ENCODE peak calls at places on chromosomes 3 and 15, in five cellular contexts. T is mesenchymal stem cell, S is fibroblast of lung, C is neural progenitor cell, O is HCT116. W is an unnamed sample.
A peak's percentile ranks its signal among the peaks of the same experiment; 100 is the strongest.

GRCh38 chr3:141618103-141618502 is 120.0 kb upstream of the RNF7 start:
- DNase-seq in O (no peak), S (no peak), C (no peak), T (no peak), W (no peak)

GRCh38 chr3:133662256-133662773 is 574 bp upstream of the TOPBP1 start:
- DNase-seq in O (no peak), S (peak; percentile 17), C (peak; percentile 15), T (peak; percentile 47), W (peak; percentile 27)

GRCh38 chr3:96852849-96853248 is 38.5 kb downstream of the EPHA6 start:
- DNase-seq in O (no peak), S (no peak), C (no peak), T (no peak), W (no peak)

GRCh38 chr3:13628841-13629551 is 80.1 kb downstream of the FBLN2 start:
- DNase-seq in T (no peak), S (no peak), O (no peak), C (no peak), W (no peak)

GRCh38 chr15:72168131-72168825 is 29.3 kb downstream of the GRAMD2A start:
- DNase-seq in C (no peak), T (peak; percentile 29), S (peak; percentile 15), O (no peak), W (no peak)

GRCh38 chr3:33957176-33957575 is 158.7 kb downstream of the PDCD6IP start:
- DNase-seq in S (no peak), T (no peak), O (no peak), C (no peak), W (no peak)

GRCh38 chr3:183762304-183762703 is 63.1 kb downstream of the MAP6D1 start:
- DNase-seq in T (no peak), S (no peak), O (no peak), C (no peak), W (no peak)

GRCh38 chr3:137110392-137110996 is 152.7 kb downstream of the IL20RB start:
- DNase-seq in O (peak; percentile 12), C (peak; percentile 58), T (peak; percentile 33), S (peak; percentile 39), W (no peak)

GRCh38 chr3:15631426-15632211 is 30.1 kb downstream of the BTD start:
- DNase-seq in O (no peak), S (no peak), T (peak; percentile 27), C (no peak), W (no peak)

GRCh38 chr3:172709776-172710708 is 825 bp downstream of the NCEH1 start:
- DNase-seq in C (peak; percentile 52), T (peak; percentile 69), S (peak; percentile 46), O (no peak), W (peak; percentile 54)

GRCh38 chr15:38516636-38517035 is 48.0 kb downstream of the RASGRP1 start:
- DNase-seq in C (no peak), O (no peak), T (no peak), S (no peak), W (no peak)

GRCh38 chr15:95979286-95979685 is 351.2 kb upstream of the NR2F2 start:
- DNase-seq in O (no peak), C (no peak), S (no peak), T (no peak), W (no peak)

GRCh38 chr15:95972812-95973211 is 357.7 kb upstream of the NR2F2 start:
- DNase-seq in O (no peak), S (no peak), T (no peak), C (no peak), W (no peak)

GRCh38 chr15:95972136-95972553 is 358.4 kb upstream of the NR2F2 start:
- DNase-seq in S (peak; percentile 84), O (no peak), T (peak; percentile 59), C (no peak), W (no peak)

GRCh38 chr15:95973566-95974256 is 356.8 kb upstream of the NR2F2 start:
- DNase-seq in T (no peak), S (no peak), C (no peak), O (no peak), W (no peak)

DNA sequence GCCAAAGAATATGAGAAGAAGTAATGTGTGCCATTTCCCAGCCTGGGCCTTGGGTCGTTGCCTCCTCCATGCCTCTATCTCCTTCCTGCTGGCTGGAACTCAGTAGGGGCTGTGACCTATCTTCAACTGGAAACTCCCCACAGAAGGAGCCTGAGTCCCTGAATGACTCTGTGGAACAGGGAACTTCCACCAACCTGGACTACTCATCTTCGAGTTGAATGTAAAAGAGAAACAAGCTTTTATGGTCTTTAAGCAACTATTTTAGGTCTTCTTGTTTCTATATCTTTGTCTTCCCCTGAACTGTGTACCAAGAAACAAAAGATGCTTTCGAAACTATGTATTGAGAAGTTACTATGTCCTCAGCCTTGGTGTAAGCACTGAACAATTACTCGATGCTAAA is 355.3 kb upstream of the NR2F2 start:
- DNase-seq in S (no peak), C (no peak), O (no peak), T (no peak), W (no peak)
- H3K27ac ChIP-seq in S (no peak overlapping the region), C (no peak overlapping the region), O (no peak overlapping the region), T (no peak overlapping the region), W (no peak overlapping the region)

DNA sequence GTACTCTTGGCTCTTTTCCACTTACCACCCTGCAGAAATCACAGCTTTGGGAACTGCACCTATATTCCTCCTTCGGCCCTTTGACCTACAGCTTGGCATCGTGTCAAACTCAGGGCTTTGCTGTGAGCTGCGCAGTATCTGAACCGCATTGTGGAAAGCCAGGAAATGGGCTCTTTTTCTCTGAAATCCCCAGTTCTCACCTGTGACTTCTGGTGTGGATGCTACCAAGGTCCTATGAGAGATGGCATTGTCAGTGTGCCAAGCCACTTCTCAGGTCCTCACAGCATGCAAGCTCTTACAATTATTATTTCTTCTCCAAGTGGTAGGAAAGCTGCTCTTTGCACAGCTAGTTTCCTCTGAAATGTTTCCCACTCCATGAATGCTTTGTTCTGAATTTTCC is 450.6 kb upstream of the TBL1XR1 start:
- DNase-seq in S (no peak), T (no peak), C (no peak), O (no peak), W (no peak)
- H3K9ac ChIP-seq in S (no peak overlapping the region), T (no peak overlapping the region), C (no peak overlapping the region), O (no peak overlapping the region), W (no peak overlapping the region)

DNA sequence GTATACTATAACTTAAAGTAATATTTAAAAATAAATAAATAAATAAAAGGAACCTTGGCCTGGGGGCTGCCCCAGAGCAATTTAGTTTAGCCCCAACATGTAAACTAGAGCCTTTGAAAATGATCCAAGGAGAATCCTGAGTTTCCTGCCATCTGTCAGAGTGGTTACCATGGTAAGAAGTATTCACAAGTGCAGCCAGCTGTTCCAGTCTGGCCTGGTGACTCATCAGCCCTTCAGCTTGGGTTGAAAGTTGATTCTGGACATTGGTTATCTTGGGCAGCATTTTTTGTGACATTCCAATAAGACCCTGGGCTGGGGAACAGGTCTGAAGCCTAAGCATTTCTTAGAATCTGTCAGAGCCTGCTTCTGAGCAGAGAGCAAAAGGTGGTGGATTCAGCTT is 72.7 kb upstream of the LRTM1 start:
- DNase-seq in S (peak; percentile 88), T (peak; percentile 94), C (no peak), O (no peak), W (no peak)
- H3K27ac ChIP-seq in S (no peak overlapping the region), T (peak overlapping the region; percentile 12), C (no peak overlapping the region), O (no peak overlapping the region), W (no peak overlapping the region)

DNA sequence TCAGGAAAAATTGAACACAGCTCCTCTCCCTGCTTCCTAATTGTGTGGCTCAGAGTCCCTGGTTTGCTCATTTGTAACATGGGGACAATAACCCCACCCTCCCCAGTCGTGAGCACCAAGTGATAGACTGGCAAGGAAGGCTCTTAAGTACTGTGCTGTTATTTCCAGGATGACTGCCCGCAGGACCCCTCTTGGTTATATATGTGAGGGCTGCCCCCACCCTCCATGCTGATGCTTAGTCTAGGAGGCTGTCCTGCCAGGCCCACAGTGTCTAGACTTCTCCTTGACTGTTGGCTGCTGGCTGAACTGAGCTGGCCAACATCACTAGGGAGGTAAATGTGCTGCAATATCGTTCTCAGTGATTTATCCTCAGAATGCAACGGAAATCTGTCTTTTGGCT is 45.1 kb downstream of the RAB11A start:
- DNase-seq in T (no peak), S (no peak), O (no peak), C (no peak), W (no peak)
- H3K9ac ChIP-seq in T (no peak overlapping the region), S (no peak overlapping the region), O (no peak overlapping the region), C (no peak overlapping the region), W (no peak overlapping the region)

W was measured in colonic mucosa.